ENCODE peak calls at places on chromosomes 3 and 15, in nine cellular contexts. B is SJSA1, F is right cardiac atrium, H is heart left ventricle, V is Peyer's patch, Y is pancreas, W is Panc1, E is cardiac muscle cell, G is heart right ventricle. K is an unnamed sample.

GRCh38 chr3:146692254-146692653 is 87.1 kb upstream of the PLSCR5 start:
- DNase-seq in B (no peak), F (no peak), H (no peak), V (no peak), Y (no peak), W (no peak), E (no peak), G (no peak), K (no peak)

GRCh38 chr3:73255609-73256029 is 194.2 kb downstream of the EBLN2 start:
- DNase-seq in B (peak; percentile 53), F (no peak), H (no peak), V (peak; percentile 53), Y (peak; percentile 59), W (no peak), E (peak; percentile 79), G (peak; percentile 6), K (peak; percentile 57)

GRCh38 chr3:34139566-34139965 is 341.1 kb downstream of the PDCD6IP start:
- DNase-seq in B (no peak), F (no peak), H (no peak), V (no peak), Y (no peak), W (no peak), E (no peak), G (no peak), K (no peak)

GRCh38 chr15:96345560-96346389 is 15.3 kb downstream of the NR2F2 start:
- DNase-seq in B (no peak), F (peak; percentile 88), H (peak; percentile 74), V (peak; percentile 71), Y (no peak), W (no peak), E (peak; percentile 85), G (peak; percentile 82), K (peak; percentile 68)

GRCh38 chr3:54146383-54147239 is 24.3 kb downstream of the CACNA2D3 start:
- DNase-seq in B (no peak), F (peak; percentile 74), H (peak; percentile 37), V (peak; percentile 48), Y (peak; percentile 78), W (no peak), E (peak; percentile 58), G (peak; percentile 31), K (no peak)

GRCh38 chr3:66483006-66483928 is 17.6 kb downstream of the LRIG1 start:
- DNase-seq in B (no peak), F (peak; percentile 73), H (peak; percentile 86), V (peak; percentile 62), Y (peak; percentile 75), W (no peak), E (peak; percentile 46), G (peak; percentile 84), K (no peak)

GRCh38 chr3:43770426-43771103 is 79.8 kb downstream of the ABHD5 start:
- DNase-seq in B (no peak), F (peak; percentile 88), H (peak; percentile 51), V (peak; percentile 89), Y (no peak), W (no peak), E (peak; percentile 41), G (peak; percentile 72), K (peak; percentile 78)

GRCh38 chr3:152842423-152842822 is 7.5 kb downstream of the P2RY1 start:
- DNase-seq in B (no peak), F (no peak), H (no peak), V (no peak), Y (no peak), W (no peak), E (no peak), G (no peak), K (no peak)

GRCh38 chr15:39788108-39788507 is 5.5 kb upstream of the FSIP1 start:
- DNase-seq in B (no peak), F (no peak), H (no peak), V (no peak), Y (no peak), W (no peak), E (peak; percentile 32), G (no peak), K (no peak)

GRCh38 chr3:14628406-14628805 is 23.2 kb upstream of the CCDC174 start:
- DNase-seq in B (no peak), F (no peak), H (no peak), V (no peak), Y (no peak), W (no peak), E (no peak), G (no peak), K (no peak)

GRCh38 chr3:147152476-147152875 is 253.9 kb downstream of the ZIC4 start:
- DNase-seq in B (no peak), F (no peak), H (no peak), V (no peak), Y (no peak), W (no peak), E (no peak), G (no peak), K (no peak)

GRCh38 chr15:55981596-55982249 is 11.7 kb downstream of the NEDD4 start:
- DNase-seq in B (no peak), F (no peak), H (no peak), V (no peak), Y (no peak), W (no peak), E (no peak), G (no peak), K (no peak)

GRCh38 chr3:48125026-48125704 is 63.1 kb downstream of the CDC25A start:
- DNase-seq in B (peak; percentile 69), F (no peak), H (no peak), V (no peak), Y (no peak), W (no peak), E (peak; percentile 35), G (no peak), K (no peak)

GRCh38 chr3:135034291-135034768 is 239.3 kb downstream of the EPHB1 start:
- DNase-seq in B (no peak), F (no peak), H (no peak), V (no peak), Y (no peak), W (no peak), E (no peak), G (no peak), K (no peak)

GRCh38 chr15:65099336-65099735 is 15.7 kb downstream of the UBAP1L start:
- DNase-seq in B (no peak), F (no peak), H (no peak), V (no peak), Y (peak; percentile 14), W (no peak), E (no peak), G (no peak), K (no peak)

GRCh38 chr3:141308588-141309218 is 59.6 kb upstream of the ZBTB38 start:
- DNase-seq in B (no peak), F (peak; percentile 47), H (peak; percentile 52), V (peak; percentile 67), Y (peak; percentile 81), W (no peak), E (peak; percentile 64), G (peak; percentile 56), K (peak; percentile 78)

GRCh38 chr3:118666-119065 is 77.9 kb upstream of the CHL1 start:
- DNase-seq in B (no peak), F (no peak), H (no peak), V (no peak), Y (no peak), W (no peak), E (no peak), G (no peak), K (no peak)

GRCh38 chr15:69357773-69358765 is 56.1 kb upstream of the KIF23 start:
- DNase-seq in B (no peak), F (no peak), H (no peak), V (no peak), Y (no peak), W (no peak), E (peak; percentile 37), G (no peak), K (peak; percentile 32)

GRCh38 chr3:133025546-133025945 is 12.6 kb upstream of the TMEM108 start:
- DNase-seq in B (no peak), F (no peak), H (no peak), V (no peak), Y (no peak), W (no peak), E (no peak), G (no peak), K (no peak)

GRCh38 chr3:100710355-100711198 is 1.3 kb downstream of the TFG start:
- DNase-seq in B (peak; percentile 57), F (peak; percentile 37), H (no peak), V (peak; percentile 89), Y (no peak), W (no peak), E (peak; percentile 69), G (peak; percentile 19), K (no peak)

GRCh38 chr15:26870346-26870745 is 3.5 kb downstream of the GABRA5 start:
- DNase-seq in B (no peak), F (no peak), H (no peak), V (no peak), Y (no peak), W (no peak), E (no peak), G (no peak), K (no peak)

GRCh38 chr3:12308517-12308916 is 19.6 kb downstream of the PPARG start:
- DNase-seq in B (no peak), F (no peak), H (no peak), V (no peak), Y (no peak), W (peak; percentile 93), E (peak; percentile 84), G (no peak), K (no peak)
- H3K4me1 ChIP-seq in B (no peaks in the 10 kb centered on the region), F (peaks cover 1% of the 10 kb centered on the region), H (no peaks in the 10 kb centered on the region), V (no peaks in the 10 kb centered on the region), Y (no peaks in the 10 kb centered on the region), W (peaks cover 82% of the 10 kb centered on the region), E (no peaks in the 10 kb centered on the region), G (no peaks in the 10 kb centered on the region), K (no peaks in the 10 kb centered on the region)

GRCh38 chr15:43796566-43796965 is 3.5 kb downstream of the SERINC4 start:
- DNase-seq in B (no peak), F (no peak), H (no peak), V (no peak), Y (no peak), W (no peak), E (no peak), G (no peak), K (no peak)
- H3K4me1 ChIP-seq in B (peaks cover 36% of the 10 kb centered on the region), F (peaks cover 33% of the 10 kb centered on the region), H (peaks cover 55% of the 10 kb centered on the region), V (peaks cover 14% of the 10 kb centered on the region), Y (peaks cover 20% of the 10 kb centered on the region), W (peaks cover 55% of the 10 kb centered on the region), E (peaks cover 27% of the 10 kb centered on the region), G (peaks cover 20% of the 10 kb centered on the region), K (peaks cover 24% of the 10 kb centered on the region)

GRCh38 chr3:72032435-72033118 is 247.6 kb upstream of the PROK2 start:
- DNase-seq in B (no peak), F (peak; percentile 28), H (no peak), V (no peak), Y (no peak), W (no peak), E (no peak), G (no peak), K (no peak)
- H3K4me1 ChIP-seq in B (peaks cover 56% of the 10 kb centered on the region), F (no peaks in the 10 kb centered on the region), H (no peaks in the 10 kb centered on the region), V (no peaks in the 10 kb centered on the region), Y (no peaks in the 10 kb centered on the region), W (no peaks in the 10 kb centered on the region), E (no peaks in the 10 kb centered on the region), G (no peaks in the 10 kb centered on the region), K (no peaks in the 10 kb centered on the region)

DNA sequence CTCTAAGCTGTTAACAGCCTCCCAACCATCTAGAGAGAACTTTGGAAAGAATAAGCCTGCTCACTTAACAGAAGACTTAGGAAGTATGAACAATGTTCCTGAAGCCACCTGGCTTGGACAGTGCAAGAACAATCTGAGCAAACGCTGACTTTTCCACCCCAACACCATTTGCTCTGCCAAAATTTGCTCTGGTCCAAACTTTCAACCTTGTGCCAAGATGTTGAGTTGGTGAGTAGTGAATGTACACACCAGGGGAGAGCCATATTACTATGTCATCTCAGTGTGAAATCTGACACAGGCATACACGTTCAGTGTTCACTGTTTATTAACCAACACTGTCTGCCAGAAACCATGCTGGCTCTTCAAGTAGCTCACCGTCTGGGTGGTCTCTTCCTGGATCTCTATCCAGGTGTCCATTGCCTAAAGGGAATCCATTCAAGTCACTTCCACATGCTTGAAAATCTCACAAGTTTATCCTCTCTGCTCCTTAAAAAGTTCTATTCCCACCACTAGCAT is 152.8 kb upstream of the LPP start:
- DNase-seq in B (no peak), F (no peak), H (no peak), V (no peak), Y (no peak), W (no peak), E (no peak), G (no peak), K (no peak)
- H3K4me1 ChIP-seq in B (no peaks in the 10 kb centered on the region), F (peaks cover 2% of the 10 kb centered on the region), H (no peaks in the 10 kb centered on the region), V (peaks cover 16% of the 10 kb centered on the region), Y (peaks cover 28% of the 10 kb centered on the region), W (no peaks in the 10 kb centered on the region), E (no peaks in the 10 kb centered on the region), G (no peaks in the 10 kb centered on the region), K (no peaks in the 10 kb centered on the region)

K was measured in lung.